ENCODE peak calls at places on chromosomes 12 and 14, in four cellular contexts. V is K562, W is HepG2, C is GM12878. K is an unnamed sample.

GRCh38 chr12:26786491-26787124 is 46.4 kb downstream of the ITPR2 start:
- DNase-seq in C (no peak), V (no peak), W (no peak), K (no peak)

GRCh38 chr12:56079729-56080555 is at the start of gene ERBB3:
- DNase-seq in C (no peak), W (peak; percentile 82), V (peak; percentile 93), K (no peak)

GRCh38 chr14:91496790-91497189 is 13.3 kb downstream of the PPP4R3A start:
- DNase-seq in V (no peak), C (no peak), W (peak; percentile 41), K (no peak)

GRCh38 chr14:51850651-51851050 is 9.8 kb upstream of the GNG2 start:
- DNase-seq in C (no peak), V (no peak), W (no peak), K (no peak)

GRCh38 chr12:6554168-6554989 is 1.5 kb downstream of the IFFO1 start:
- DNase-seq in W (peak; percentile 77), V (peak; percentile 63), C (no peak), K (peak; percentile 93)

GRCh38 chr12:79274571-79275064 is 410.0 kb downstream of the SYT1 start:
- DNase-seq in W (no peak), C (no peak), V (no peak), K (no peak)

GRCh38 chr12:25769076-25769945 is 189.2 kb upstream of the RASSF8 start:
- DNase-seq in W (no peak), V (no peak), C (no peak), K (no peak)

GRCh38 chr14:74474376-74474775 is 18.7 kb downstream of the NPC2 start:
- DNase-seq in W (no peak), C (no peak), V (no peak), K (no peak)

GRCh38 chr12:127620956-127621355 is 646.0 kb upstream of the TMEM132C start:
- DNase-seq in W (no peak), V (no peak), C (no peak), K (no peak)

GRCh38 chr14:55201219-55202096 is 10.1 kb upstream of the DLGAP5 start:
- DNase-seq in V (no peak), W (peak; percentile 24), C (no peak), K (no peak)

GRCh38 chr12:54004841-54005530 is 3.8 kb upstream of the HOXC8 start:
- DNase-seq in W (no peak), V (no peak), C (no peak), K (no peak)

GRCh38 chr14:27228053-27228452 is 630.2 kb upstream of the NOVA1 start:
- DNase-seq in V (no peak), C (no peak), W (no peak), K (no peak)

GRCh38 chr14:77498984-77499527 is 440 bp upstream of the ISM2 start:
- DNase-seq in W (peak; percentile 35), C (no peak), V (no peak), K (no peak)

GRCh38 chr12:40144023-40144422 is 38.1 kb upstream of the SLC2A13 start:
- DNase-seq in C (no peak), W (no peak), V (no peak), K (no peak)

GRCh38 chr12:85923767-85924331 is 49.8 kb downstream of the NTS start:
- DNase-seq in C (no peak), W (no peak), V (peak; percentile 7), K (no peak)

GRCh38 chr14:60738843-60739508 is 4.4 kb downstream of the MNAT1 start:
- DNase-seq in C (no peak), W (no peak), V (no peak), K (no peak)

GRCh38 chr12:90211017-90211416 is 502.4 kb upstream of the ATP2B1 start:
- DNase-seq in C (no peak), W (no peak), V (no peak), K (no peak)

GRCh38 chr14:61184117-61184516 is 97.0 kb downstream of the TMEM30B start:
- DNase-seq in C (no peak), V (no peak), W (no peak), K (no peak)

GRCh38 chr14:93976477-93977057 is at the start of gene ASB2:
- DNase-seq in C (no peak), W (no peak), V (no peak), K (no peak)

GRCh38 chr14:27528328-27528727 is 930.5 kb upstream of the NOVA1 start:
- DNase-seq in V (no peak), C (no peak), W (peak; percentile 21), K (no peak)

GRCh38 chr12:53207042-53207441 is at the start of gene ITGB7:
- DNase-seq in V (peak; percentile 68), W (no peak), C (peak; percentile 64), K (no peak)

GRCh38 chr14:89933002-89933401 is 21.5 kb downstream of the EFCAB11 start:
- DNase-seq in C (no peak), V (no peak), W (no peak), K (no peak)

GRCh38 chr12:114096461-114096860 is 130.3 kb upstream of the RBM19 start:
- DNase-seq in W (no peak), C (no peak), V (no peak), K (no peak)

GRCh38 chr12:119666900-119667576 is 895 bp upstream of the PRKAB1 start:
- DNase-seq in W (no peak), C (peak; percentile 70), V (no peak), K (no peak)

GRCh38 chr14:105069887-105070759 is 4.9 kb upstream of the GPR132 start:
- DNase-seq in C (peak; percentile 98), V (peak; percentile 53), W (no peak), K (no peak)

GRCh38 chr12:105960319-105961076 is 178.3 kb downstream of the NUAK1 start:
- DNase-seq in W (no peak), V (no peak), C (no peak), K (no peak)

GRCh38 chr14:24062216-24062980 is 9.0 kb upstream of the CPNE6 start:
- DNase-seq in W (no peak), C (no peak), V (no peak), K (no peak)

GRCh38 chr12:8078400-8078799 is 3.7 kb upstream of the NECAP1 start:
- DNase-seq in V (no peak), C (no peak), W (no peak), K (no peak)

GRCh38 chr12:65891987-65892481 is 67.8 kb downstream of the HMGA2 start:
- DNase-seq in W (no peak), C (no peak), V (no peak), K (no peak)

GRCh38 chr14:56797569-56798446 is 12.5 kb downstream of the OTX2 start:
- DNase-seq in C (no peak), W (no peak), V (no peak), K (peak; percentile 79)
- TF ChIP-seq EZH2 in C (no peak), W (no peak), V (no peak), K (peak; percentile 70)

DNA sequence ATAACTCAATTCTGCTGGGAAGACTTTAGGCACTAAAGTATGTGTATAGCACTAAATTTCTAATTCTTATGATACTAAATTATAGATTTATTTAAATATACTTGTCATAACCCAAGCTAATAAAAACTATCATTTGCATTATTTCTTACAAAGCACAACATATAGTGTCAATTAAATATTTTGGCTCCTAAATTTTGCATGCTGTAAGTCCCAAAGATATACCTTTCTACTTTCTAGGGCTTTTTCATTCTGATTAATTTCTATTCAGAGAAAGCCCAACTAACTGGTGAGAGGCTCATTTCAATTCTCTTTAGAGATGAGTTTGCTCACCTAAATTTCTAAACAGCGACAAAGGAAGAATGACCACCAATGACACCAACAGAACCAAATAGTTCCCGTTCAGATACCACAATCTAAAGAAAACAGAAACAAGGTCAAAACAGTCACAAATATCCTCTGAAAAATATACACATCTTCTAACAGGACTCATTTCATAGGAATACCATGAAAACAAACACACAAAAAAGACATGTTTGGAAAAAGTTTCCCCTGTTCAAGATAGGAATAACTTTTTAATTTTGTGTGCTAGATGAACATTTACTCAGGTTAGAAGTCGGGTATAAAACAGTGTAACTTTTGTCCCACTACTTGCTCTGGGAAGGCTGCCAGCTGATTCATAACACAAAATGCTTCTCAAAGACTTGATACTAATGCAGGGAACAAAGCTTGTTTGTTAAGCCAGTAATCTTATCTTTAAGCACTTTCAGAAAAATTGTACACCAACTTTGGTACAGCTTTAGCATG is 7.6 kb downstream of the SLC38A2 start:
- DNase-seq in V (no peak), W (peak; percentile 78), C (no peak), K (no peak)
- TF ChIP-seq CREB1 in V (no peak), W (peak; percentile 28), C (no peak), K (no peak)

GRCh38 chr14:95603415-95603814 is 68.6 kb downstream of the GLRX5 start:
- DNase-seq in V (no peak), W (no peak), C (no peak), K (no peak)

GRCh38 chr14:95601650-95602049 is 66.8 kb downstream of the GLRX5 start:
- DNase-seq in C (no peak), W (no peak), V (no peak), K (no peak)

DNA sequence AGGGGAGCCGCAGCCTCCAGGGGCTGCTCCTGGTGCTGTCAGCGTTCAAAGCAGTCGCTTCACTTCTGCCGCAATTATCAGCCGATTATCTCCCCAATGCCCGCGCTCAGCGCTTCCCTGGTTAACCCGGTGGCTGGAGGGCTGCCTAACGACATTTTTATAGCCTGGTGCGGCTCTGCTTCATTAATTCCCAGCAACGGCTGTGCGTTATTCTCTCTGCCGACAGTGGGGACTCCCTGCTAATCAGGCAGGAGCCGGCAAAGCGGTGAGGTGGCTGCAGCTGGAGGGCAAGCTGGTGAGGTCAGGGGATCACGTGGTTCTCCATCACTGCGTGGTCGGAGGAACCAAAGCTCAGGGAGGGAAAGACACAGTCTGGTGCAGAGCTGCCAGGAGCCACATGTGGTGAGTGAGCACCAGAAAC is 62.9 kb downstream of the GLRX5 start:
- DNase-seq in C (no peak), W (no peak), V (no peak), K (peak; percentile 38)
- TF ChIP-seq EZH2 in C (no peak), W (no peak), V (no peak), K (no peak)

GRCh38 chr12:76944892-76945291 is 66.1 kb upstream of the CSRP2 start:
- DNase-seq in V (no peak), C (no peak), W (no peak), K (no peak)

GRCh38 chr12:76942276-76942675 is 63.5 kb upstream of the CSRP2 start:
- DNase-seq in V (no peak), W (no peak), C (no peak), K (no peak)

GRCh38 chr12:76945867-76946266 is 67.0 kb upstream of the CSRP2 start:
- DNase-seq in W (no peak), V (no peak), C (no peak), K (no peak)

GRCh38 chr12:76946451-76946850 is 67.6 kb upstream of the CSRP2 start:
- DNase-seq in W (no peak), V (no peak), C (no peak), K (no peak)

DNA sequence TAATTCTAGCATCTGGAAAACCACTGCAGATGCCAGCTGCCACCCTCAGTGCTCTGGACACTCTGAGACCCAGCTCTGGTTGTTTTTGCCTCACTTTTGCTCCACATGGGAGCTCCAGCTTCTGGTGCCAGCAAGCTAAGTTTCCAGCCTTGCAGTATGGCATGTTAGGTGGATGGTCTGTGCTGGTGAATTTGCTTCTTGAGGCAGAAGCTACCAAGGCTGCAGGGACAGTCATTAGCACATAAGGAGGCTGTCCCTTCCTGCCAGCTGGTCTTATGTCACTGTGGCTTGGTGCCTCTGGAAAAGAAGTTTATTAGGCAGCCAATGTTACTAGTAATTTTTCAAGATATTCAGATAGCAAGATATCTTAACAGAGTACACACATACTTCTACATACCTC is 64.2 kb upstream of the CSRP2 start:
- DNase-seq in W (no peak), V (no peak), C (no peak), K (no peak)
- TF ChIP-seq CREB1 in W (no peak), V (no peak), C (no peak), K (no peak)

K was measured in H1.